ENCODE peak calls at places on chromosome 4, in six cellular contexts. O, X, Y, J, S and C are unnamed samples. For H3K9me3, the result is how much of the 10 kb centered on the place peaks cover.

GRCh38 chr4:127959794-127960193 is 5.2 kb downstream of the MFSD8 start:
- DNase-seq in Y (no peak), O (no peak), S (no peak), J (no peak), X (no peak), C (no peak)

GRCh38 chr4:138868562-138868961 is 147.0 kb upstream of the NOCT start:
- DNase-seq in J (no peak), O (no peak), Y (peak), S (no peak), X (no peak), C (no peak)

GRCh38 chr4:52135166-52135565 is 84.1 kb downstream of the SPATA18 start:
- DNase-seq in Y (no peak), O (no peak), J (no peak), S (no peak), X (no peak), C (no peak)

GRCh38 chr4:54316139-54316538 is 87.0 kb downstream of the PDGFRA start:
- DNase-seq in S (no peak), O (no peak), J (no peak), Y (no peak), X (no peak), C (no peak)

GRCh38 chr4:3302164-3302785 is 9.5 kb downstream of the RGS12 start:
- DNase-seq in O (no peak), Y (no peak), J (peak), S (no peak), X (no peak), C (no peak)

GRCh38 chr4:52853351-52853750 is 8.8 kb upstream of the RASL11B start:
- DNase-seq in S (no peak), O (no peak), J (no peak), X (no peak), Y (peak), C (no peak)

GRCh38 chr4:98653006-98653405 is 5.4 kb downstream of the TSPAN5 start:
- DNase-seq in S (no peak), X (no peak), O (no peak), J (no peak), Y (no peak), C (no peak)

GRCh38 chr4:71247706-71248105 is 91.1 kb upstream of the SLC4A4 start:
- DNase-seq in S (no peak), X (no peak), J (no peak), O (no peak), Y (no peak), C (no peak)

GRCh38 chr4:128635141-128635911 is 174.2 kb upstream of the JADE1 start:
- DNase-seq in X (no peak), S (no peak), Y (peak), J (peak), O (peak), C (no peak)

GRCh38 chr4:35250771-35251170 is 993.5 kb downstream of the ARAP2 start:
- DNase-seq in Y (peak), X (no peak), J (no peak), S (no peak), O (no peak), C (no peak)

GRCh38 chr4:16772366-16772850 is 126.0 kb downstream of the LDB2 start:
- DNase-seq in S (no peak), O (no peak), J (no peak), X (no peak), Y (no peak), C (no peak)

DNA sequence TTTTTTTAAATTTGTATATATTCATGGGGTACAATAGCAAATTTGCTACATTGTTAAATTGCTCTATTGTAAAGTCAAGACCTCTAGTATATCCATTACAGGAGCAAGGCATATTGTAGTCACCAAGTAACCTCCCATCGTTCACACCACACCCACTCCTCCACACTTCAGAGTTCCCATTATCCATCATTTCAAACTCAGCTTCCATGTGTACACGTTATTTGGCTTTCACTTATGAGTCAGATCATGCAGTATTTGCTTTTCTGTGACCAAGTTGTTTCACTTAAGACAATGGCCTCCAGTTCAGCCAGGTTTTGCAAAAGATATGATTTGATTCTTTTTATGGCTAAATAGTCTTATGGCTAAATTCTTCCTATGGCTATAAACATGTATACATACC is 2614.2 kb downstream of the PCDH7 start:
- DNase-seq in X (no peak), S (no peak), O (no peak), Y (no peak), J (no peak), C (no peak)
- H3K9me3 ChIP-seq in X (under half), S (under half), O (under half), Y (under half), J (under half), C (under half)

DNA sequence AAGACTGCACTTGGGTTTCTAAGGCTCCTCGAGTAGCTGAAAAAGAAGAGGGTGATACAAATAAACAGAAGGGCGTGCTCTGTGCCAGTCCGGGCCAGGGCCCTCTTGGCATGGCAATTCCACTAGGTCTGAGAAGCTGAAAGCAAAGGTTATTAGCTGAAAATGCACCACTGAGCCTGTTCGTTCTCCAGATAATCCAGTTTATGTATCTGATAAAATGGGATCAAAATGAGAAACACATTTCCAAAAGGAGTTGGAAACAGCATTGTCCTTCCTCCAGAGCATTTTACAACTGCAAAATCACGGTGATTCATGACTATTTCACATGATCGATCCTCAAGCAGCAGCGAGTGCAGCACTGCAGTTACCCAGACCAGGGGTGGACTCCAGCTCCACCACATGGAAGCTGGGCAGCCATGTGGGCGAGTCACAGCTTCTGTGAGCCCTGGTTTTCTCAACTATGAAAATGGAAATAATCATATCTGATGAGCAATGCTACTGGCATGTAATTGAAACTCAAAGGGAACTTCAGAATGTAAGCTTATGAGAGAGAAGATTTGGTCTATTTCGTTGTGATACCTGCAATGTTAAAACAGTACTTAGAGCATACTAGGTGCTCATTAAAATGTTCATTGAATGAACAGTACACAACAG is 78.7 kb upstream of the MSX1 start:
- DNase-seq in S (no peak), J (no peak), X (no peak), O (no peak), Y (peak), C (no peak)
- H3K9me3 ChIP-seq in S (under half), J (under half), X (under half), O (under half), Y (under half), C (under half)

GRCh38 chr4:179112441-179113170 is 1670.4 kb upstream of the AGA start:
- DNase-seq in Y (peak), J (no peak), O (no peak), S (no peak), X (no peak), C (no peak)

GRCh38 chr4:179116011-179116410 is 1673.8 kb upstream of the AGA start:
- DNase-seq in J (no peak), X (no peak), S (no peak), Y (no peak), O (no peak), C (no peak)

GRCh38 chr4:179114615-179115014 is 1672.4 kb upstream of the AGA start:
- DNase-seq in X (no peak), Y (no peak), S (no peak), J (no peak), O (no peak), C (no peak)

GRCh38 chr4:179110816-179111215 is 1668.6 kb upstream of the AGA start:
- DNase-seq in S (no peak), X (no peak), O (no peak), Y (no peak), J (no peak), C (no peak)

GRCh38 chr4:179110356-179110755 is 1668.1 kb upstream of the AGA start:
- DNase-seq in Y (peak), S (no peak), J (no peak), X (no peak), O (no peak), C (no peak)
- H3K9me3 ChIP-seq in Y (under half), S (under half), J (under half), X (under half), O (under half), C (under half)

GRCh38 chr4:19521151-19521550 is 730.6 kb upstream of the SLIT2 start:
- DNase-seq in J (no peak), O (no peak), X (no peak), Y (no peak), S (no peak), C (no peak)

GRCh38 chr4:19523964-19524363 is 727.7 kb upstream of the SLIT2 start:
- DNase-seq in O (no peak), S (no peak), J (no peak), Y (no peak), X (no peak), C (no peak)
- H3K9me3 ChIP-seq in O (under half), S (under half), J (under half), Y (under half), X (under half), C (under half)